ENCODE peak calls at places on chromosome 19, in eight cellular contexts. One of them, this sample, is unnamed.
A peak's percentile ranks its signal among the peaks of the same experiment; 100 is the strongest.

GRCh38 chr19:15283141-15283885 is 49.0 kb downstream of the BRD4 start:
- DNase-seq in dorsolateral prefrontal cortex: peak; percentile 81
- DNase-seq in dermis blood vessel endothelial cell: peak; percentile 40
- DNase-seq in anterior cingulate cortex: no peak
- DNase-seq in stimulated activated CD4-positive, alpha-beta T cell treated with anti-CD3 and anti-CD28 coated beads, Interleukin-12 subunit alpha, Interleukin-12 subunit beta, amount 100 ng/mL, for 48 hours: peak; percentile 42
- DNase-seq in CD8-positive, alpha-beta T cell: no peak
- DNase-seq in ELF-1: no peak
- DNase-seq in activated CD4-positive, alpha-beta memory T cell treated with anti-CD3 and anti-CD28 coated beads, Interleukin-2, amount 10 ng/mL, durations not matched to agents 7 days and 5 days: no peak
- DNase-seq in this sample: no peak

GRCh38 chr19:8585894-8586750 is 8.9 kb upstream of the MYO1F start:
- DNase-seq in CD8-positive, alpha-beta T cell: peak; percentile 54
- DNase-seq in activated CD4-positive, alpha-beta memory T cell treated with anti-CD3 and anti-CD28 coated beads, Interleukin-2, amount 10 ng/mL, durations not matched to agents 7 days and 5 days: peak; percentile 76
- DNase-seq in dorsolateral prefrontal cortex: no peak
- DNase-seq in dermis blood vessel endothelial cell: peak; percentile 59
- DNase-seq in stimulated activated CD4-positive, alpha-beta T cell treated with anti-CD3 and anti-CD28 coated beads, Interleukin-12 subunit alpha, Interleukin-12 subunit beta, amount 100 ng/mL, for 48 hours: peak; percentile 61
- DNase-seq in anterior cingulate cortex: no peak
- DNase-seq in ELF-1: peak; percentile 87
- DNase-seq in this sample: peak; percentile 45

GRCh38 chr19:5292453-5292842 is 48.2 kb downstream of the PTPRS start:
- DNase-seq in stimulated activated CD4-positive, alpha-beta T cell treated with anti-CD3 and anti-CD28 coated beads, Interleukin-12 subunit alpha, Interleukin-12 subunit beta, amount 100 ng/mL, for 48 hours: no peak
- DNase-seq in ELF-1: no peak
- DNase-seq in dorsolateral prefrontal cortex: peak; percentile 69
- DNase-seq in activated CD4-positive, alpha-beta memory T cell treated with anti-CD3 and anti-CD28 coated beads, Interleukin-2, amount 10 ng/mL, durations not matched to agents 7 days and 5 days: no peak
- DNase-seq in CD8-positive, alpha-beta T cell: peak; percentile 45
- DNase-seq in dermis blood vessel endothelial cell: no peak
- DNase-seq in anterior cingulate cortex: no peak
- DNase-seq in this sample: peak; percentile 27

GRCh38 chr19:31538879-31539278 is 189.6 kb upstream of the TSHZ3 start:
- DNase-seq in activated CD4-positive, alpha-beta memory T cell treated with anti-CD3 and anti-CD28 coated beads, Interleukin-2, amount 10 ng/mL, durations not matched to agents 7 days and 5 days: no peak
- DNase-seq in stimulated activated CD4-positive, alpha-beta T cell treated with anti-CD3 and anti-CD28 coated beads, Interleukin-12 subunit alpha, Interleukin-12 subunit beta, amount 100 ng/mL, for 48 hours: no peak
- DNase-seq in CD8-positive, alpha-beta T cell: no peak
- DNase-seq in ELF-1: no peak
- DNase-seq in dermis blood vessel endothelial cell: no peak
- DNase-seq in dorsolateral prefrontal cortex: no peak
- DNase-seq in anterior cingulate cortex: no peak
- DNase-seq in this sample: no peak

GRCh38 chr19:1481893-1482360 is 2.9 kb upstream of the C19orf25 start:
- DNase-seq in stimulated activated CD4-positive, alpha-beta T cell treated with anti-CD3 and anti-CD28 coated beads, Interleukin-12 subunit alpha, Interleukin-12 subunit beta, amount 100 ng/mL, for 48 hours: no peak
- DNase-seq in dermis blood vessel endothelial cell: no peak
- DNase-seq in dorsolateral prefrontal cortex: peak; percentile 41
- DNase-seq in ELF-1: no peak
- DNase-seq in anterior cingulate cortex: no peak
- DNase-seq in CD8-positive, alpha-beta T cell: no peak
- DNase-seq in activated CD4-positive, alpha-beta memory T cell treated with anti-CD3 and anti-CD28 coated beads, Interleukin-2, amount 10 ng/mL, durations not matched to agents 7 days and 5 days: no peak
- DNase-seq in this sample: no peak

GRCh38 chr19:42254083-42254849 is 662 bp downstream of the ERF start:
- DNase-seq in CD8-positive, alpha-beta T cell: peak; percentile 83
- DNase-seq in stimulated activated CD4-positive, alpha-beta T cell treated with anti-CD3 and anti-CD28 coated beads, Interleukin-12 subunit alpha, Interleukin-12 subunit beta, amount 100 ng/mL, for 48 hours: peak; percentile 67
- DNase-seq in activated CD4-positive, alpha-beta memory T cell treated with anti-CD3 and anti-CD28 coated beads, Interleukin-2, amount 10 ng/mL, durations not matched to agents 7 days and 5 days: peak; percentile 78
- DNase-seq in dermis blood vessel endothelial cell: peak; percentile 71
- DNase-seq in dorsolateral prefrontal cortex: peak; percentile 89
- DNase-seq in ELF-1: peak; percentile 80
- DNase-seq in anterior cingulate cortex: peak; percentile 78
- DNase-seq in this sample: peak; percentile 72

GRCh38 chr19:46962030-46962570 is 57.5 kb upstream of the NPAS1 start:
- DNase-seq in stimulated activated CD4-positive, alpha-beta T cell treated with anti-CD3 and anti-CD28 coated beads, Interleukin-12 subunit alpha, Interleukin-12 subunit beta, amount 100 ng/mL, for 48 hours: no peak
- DNase-seq in dorsolateral prefrontal cortex: no peak
- DNase-seq in activated CD4-positive, alpha-beta memory T cell treated with anti-CD3 and anti-CD28 coated beads, Interleukin-2, amount 10 ng/mL, durations not matched to agents 7 days and 5 days: no peak
- DNase-seq in dermis blood vessel endothelial cell: no peak
- DNase-seq in anterior cingulate cortex: no peak
- DNase-seq in ELF-1: no peak
- DNase-seq in CD8-positive, alpha-beta T cell: no peak
- DNase-seq in this sample: no peak

GRCh38 chr19:54521022-54521859 is 18.6 kb downstream of the LAIR2 start:
- DNase-seq in CD8-positive, alpha-beta T cell: no peak
- DNase-seq in dermis blood vessel endothelial cell: peak; percentile 73
- DNase-seq in stimulated activated CD4-positive, alpha-beta T cell treated with anti-CD3 and anti-CD28 coated beads, Interleukin-12 subunit alpha, Interleukin-12 subunit beta, amount 100 ng/mL, for 48 hours: no peak
- DNase-seq in dorsolateral prefrontal cortex: no peak
- DNase-seq in ELF-1: no peak
- DNase-seq in anterior cingulate cortex: no peak
- DNase-seq in activated CD4-positive, alpha-beta memory T cell treated with anti-CD3 and anti-CD28 coated beads, Interleukin-2, amount 10 ng/mL, durations not matched to agents 7 days and 5 days: peak; percentile 30
- DNase-seq in this sample: no peak

GRCh38 chr19:6564393-6564792 is 26.6 kb downstream of the CD70 start:
- DNase-seq in activated CD4-positive, alpha-beta memory T cell treated with anti-CD3 and anti-CD28 coated beads, Interleukin-2, amount 10 ng/mL, durations not matched to agents 7 days and 5 days: no peak
- DNase-seq in dermis blood vessel endothelial cell: peak; percentile 53
- DNase-seq in CD8-positive, alpha-beta T cell: no peak
- DNase-seq in anterior cingulate cortex: no peak
- DNase-seq in dorsolateral prefrontal cortex: no peak
- DNase-seq in ELF-1: no peak
- DNase-seq in stimulated activated CD4-positive, alpha-beta T cell treated with anti-CD3 and anti-CD28 coated beads, Interleukin-12 subunit alpha, Interleukin-12 subunit beta, amount 100 ng/mL, for 48 hours: no peak
- DNase-seq in this sample: no peak

GRCh38 chr19:35264281-35265125 is 4.3 kb upstream of the USF2 start:
- DNase-seq in CD8-positive, alpha-beta T cell: no peak
- DNase-seq in anterior cingulate cortex: no peak
- DNase-seq in ELF-1: no peak
- DNase-seq in dorsolateral prefrontal cortex: peak; percentile 36
- DNase-seq in stimulated activated CD4-positive, alpha-beta T cell treated with anti-CD3 and anti-CD28 coated beads, Interleukin-12 subunit alpha, Interleukin-12 subunit beta, amount 100 ng/mL, for 48 hours: no peak
- DNase-seq in activated CD4-positive, alpha-beta memory T cell treated with anti-CD3 and anti-CD28 coated beads, Interleukin-2, amount 10 ng/mL, durations not matched to agents 7 days and 5 days: no peak
- DNase-seq in dermis blood vessel endothelial cell: no peak
- DNase-seq in this sample: no peak

GRCh38 chr19:11377237-11377636 is 2.8 kb downstream of the SWSAP1 start:
- DNase-seq in stimulated activated CD4-positive, alpha-beta T cell treated with anti-CD3 and anti-CD28 coated beads, Interleukin-12 subunit alpha, Interleukin-12 subunit beta, amount 100 ng/mL, for 48 hours: no peak
- DNase-seq in activated CD4-positive, alpha-beta memory T cell treated with anti-CD3 and anti-CD28 coated beads, Interleukin-2, amount 10 ng/mL, durations not matched to agents 7 days and 5 days: peak; percentile 51
- DNase-seq in CD8-positive, alpha-beta T cell: no peak
- DNase-seq in dorsolateral prefrontal cortex: no peak
- DNase-seq in ELF-1: no peak
- DNase-seq in anterior cingulate cortex: peak; percentile 10
- DNase-seq in dermis blood vessel endothelial cell: peak; percentile 48
- DNase-seq in this sample: no peak

GRCh38 chr19:43809762-43810696 is 7.8 kb upstream of the LYPD5 start:
- DNase-seq in stimulated activated CD4-positive, alpha-beta T cell treated with anti-CD3 and anti-CD28 coated beads, Interleukin-12 subunit alpha, Interleukin-12 subunit beta, amount 100 ng/mL, for 48 hours: no peak
- DNase-seq in dorsolateral prefrontal cortex: no peak
- DNase-seq in ELF-1: no peak
- DNase-seq in dermis blood vessel endothelial cell: peak; percentile 83
- DNase-seq in CD8-positive, alpha-beta T cell: no peak
- DNase-seq in activated CD4-positive, alpha-beta memory T cell treated with anti-CD3 and anti-CD28 coated beads, Interleukin-2, amount 10 ng/mL, durations not matched to agents 7 days and 5 days: no peak
- DNase-seq in anterior cingulate cortex: no peak
- DNase-seq in this sample: no peak

GRCh38 chr19:56139847-56140582 is 1.1 kb upstream of the ZNF444 start:
- DNase-seq in dermis blood vessel endothelial cell: no peak
- DNase-seq in ELF-1: no peak
- DNase-seq in CD8-positive, alpha-beta T cell: no peak
- DNase-seq in stimulated activated CD4-positive, alpha-beta T cell treated with anti-CD3 and anti-CD28 coated beads, Interleukin-12 subunit alpha, Interleukin-12 subunit beta, amount 100 ng/mL, for 48 hours: no peak
- DNase-seq in dorsolateral prefrontal cortex: no peak
- DNase-seq in activated CD4-positive, alpha-beta memory T cell treated with anti-CD3 and anti-CD28 coated beads, Interleukin-2, amount 10 ng/mL, durations not matched to agents 7 days and 5 days: no peak
- DNase-seq in anterior cingulate cortex: no peak
- DNase-seq in this sample: no peak

GRCh38 chr19:9885077-9885552 is 50.0 kb downstream of the PIN1 start:
- DNase-seq in CD8-positive, alpha-beta T cell: no peak
- DNase-seq in ELF-1: peak; percentile 35
- DNase-seq in dorsolateral prefrontal cortex: peak; percentile 54
- DNase-seq in activated CD4-positive, alpha-beta memory T cell treated with anti-CD3 and anti-CD28 coated beads, Interleukin-2, amount 10 ng/mL, durations not matched to agents 7 days and 5 days: no peak
- DNase-seq in dermis blood vessel endothelial cell: peak; percentile 37
- DNase-seq in anterior cingulate cortex: peak; percentile 74
- DNase-seq in stimulated activated CD4-positive, alpha-beta T cell treated with anti-CD3 and anti-CD28 coated beads, Interleukin-12 subunit alpha, Interleukin-12 subunit beta, amount 100 ng/mL, for 48 hours: no peak
- DNase-seq in this sample: no peak

GRCh38 chr19:2594319-2594718 is 108.2 kb downstream of the GNG7 start:
- DNase-seq in dorsolateral prefrontal cortex: peak; percentile 15
- DNase-seq in ELF-1: no peak
- DNase-seq in activated CD4-positive, alpha-beta memory T cell treated with anti-CD3 and anti-CD28 coated beads, Interleukin-2, amount 10 ng/mL, durations not matched to agents 7 days and 5 days: no peak
- DNase-seq in stimulated activated CD4-positive, alpha-beta T cell treated with anti-CD3 and anti-CD28 coated beads, Interleukin-12 subunit alpha, Interleukin-12 subunit beta, amount 100 ng/mL, for 48 hours: no peak
- DNase-seq in dermis blood vessel endothelial cell: no peak
- DNase-seq in CD8-positive, alpha-beta T cell: no peak
- DNase-seq in anterior cingulate cortex: no peak
- DNase-seq in this sample: no peak

This sample was measured in T-cell.